ENCODE peak calls at places on chromosomes 13 and 19, in seven cellular contexts. G is upper lobe of left lung, A is suprapubic skin, F is transverse colon, H is breast epithelium, T is HL-60, M is endothelial cell of umbilical vein. J is an unnamed sample. For H3K27me3, the result is how much of the 10 kb centered on the place peaks cover.

GRCh38 chr19:43470288-43470687 is 4.9 kb upstream of the LYPD3 start:
- DNase-seq in H (no peak), G (no peak), T (no peak), F (no peak), M (no peak), A (no peak), J (no peak)

GRCh38 chr19:33177417-33177976 is 16.6 kb upstream of the LRP3 start:
- DNase-seq in H (no peak), G (no peak), M (no peak), T (no peak), F (no peak), A (peak), J (no peak)

GRCh38 chr13:68708336-68708908 is 1399.2 kb upstream of the ATXN8OS start:
- DNase-seq in G (peak), A (no peak), M (no peak), F (no peak), T (no peak), H (no peak), J (no peak)

GRCh38 chr19:30225615-30226463 is 146.3 kb upstream of the ZNF536 start:
- DNase-seq in T (no peak), G (peak), H (no peak), A (no peak), M (no peak), F (no peak), J (no peak)

GRCh38 chr13:104553156-104553555 is 1486.9 kb upstream of the SLC10A2 start:
- DNase-seq in G (no peak), F (no peak), M (peak), T (no peak), A (no peak), H (no peak), J (no peak)

GRCh38 chr13:44088911-44089851 is 209.5 kb downstream of the LACC1 start:
- DNase-seq in M (no peak), G (no peak), H (no peak), F (no peak), A (no peak), T (no peak), J (no peak)

GRCh38 chr13:40490086-40490723 is 176.2 kb downstream of the FOXO1 start:
- DNase-seq in F (peak), H (no peak), G (no peak), T (no peak), M (no peak), A (no peak), J (no peak)

GRCh38 chr19:5718579-5719273 is 1.2 kb downstream of the LONP1 start:
- DNase-seq in F (no peak), M (peak), T (peak), A (no peak), G (no peak), H (no peak), J (no peak)

GRCh38 chr13:98868932-98869331 is 108.9 kb downstream of the DOCK9 start:
- DNase-seq in T (no peak), M (no peak), A (no peak), H (no peak), G (no peak), F (no peak), J (no peak)

GRCh38 chr19:29172302-29172701 is 40.6 kb downstream of the UQCRFS1 start:
- DNase-seq in T (peak), H (no peak), A (no peak), M (no peak), F (no peak), G (no peak), J (no peak)

GRCh38 chr13:39051157-39051556 is 12.9 kb downstream of the NHLRC3 start:
- DNase-seq in F (no peak), T (no peak), H (no peak), A (no peak), M (peak), G (no peak), J (no peak)

GRCh38 chr13:29847501-29847983 is 2.9 kb downstream of the UBL3 start:
- DNase-seq in H (no peak), F (peak), A (no peak), G (no peak), T (no peak), M (peak), J (no peak)

GRCh38 chr13:111912453-111912866 is 154.5 kb upstream of the SOX1 start:
- DNase-seq in M (no peak), G (no peak), T (no peak), A (peak), H (peak), F (no peak), J (peak)

GRCh38 chr13:51266642-51267041 is 44.4 kb downstream of the FAM124A start:
- DNase-seq in A (no peak), M (no peak), G (no peak), T (no peak), H (no peak), F (no peak), J (no peak)

GRCh38 chr19:661427-662196 is 1.4 kb downstream of the RNF126 start:
- DNase-seq in F (peak), T (no peak), M (no peak), G (no peak), H (no peak), A (no peak), J (peak)

GRCh38 chr19:31334849-31335624 is 14.2 kb downstream of the TSHZ3 start:
- DNase-seq in G (no peak), H (no peak), T (no peak), F (no peak), A (no peak), M (no peak), J (no peak)

GRCh38 chr13:37446503-37446902 is 152.1 kb downstream of the POSTN start:
- DNase-seq in G (no peak), F (no peak), H (no peak), A (peak), T (no peak), M (no peak), J (no peak)

GRCh38 chr19:15589760-15590451 is 25.1 kb upstream of the CYP4F8 start:
- DNase-seq in G (no peak), M (no peak), H (no peak), F (no peak), A (no peak), T (no peak), J (no peak)

GRCh38 chr19:16073988-16074387 is 2.3 kb upstream of the TPM4 start:
- DNase-seq in T (no peak), H (peak), G (no peak), A (peak), M (peak), F (no peak), J (no peak)

GRCh38 chr13:73940098-73940497 is 194.1 kb downstream of the KLF12 start:
- DNase-seq in T (no peak), A (no peak), G (no peak), F (no peak), H (no peak), M (no peak), J (no peak)

GRCh38 chr19:28003543-28003942 is 1209.4 kb downstream of the UQCRFS1 start:
- DNase-seq in M (no peak), H (no peak), A (no peak), T (no peak), G (no peak), F (no peak), J (no peak)

GRCh38 chr19:39915101-39915847 is 19.2 kb downstream of the FCGBP start:
- DNase-seq in H (no peak), T (no peak), G (peak), A (no peak), F (no peak), M (no peak), J (peak)

GRCh38 chr13:33134213-33134612 is 118.0 kb downstream of the KL start:
- DNase-seq in M (no peak), F (no peak), H (no peak), A (no peak), G (no peak), T (no peak), J (no peak)

GRCh38 chr13:42364613-42365000 is 92.7 kb downstream of the AKAP11 start:
- DNase-seq in G (no peak), M (peak), H (no peak), F (no peak), T (no peak), A (no peak), J (no peak)

GRCh38 chr13:101416181-101417042 is at the start of gene NALCN:
- DNase-seq in F (no peak), M (peak), G (peak), A (peak), H (no peak), T (no peak), J (no peak)

GRCh38 chr13:73676550-73677040 is 457.6 kb downstream of the KLF12 start:
- DNase-seq in A (no peak), G (no peak), M (no peak), F (no peak), T (no peak), H (no peak), J (no peak)

GRCh38 chr13:28574617-28575142 is 79.8 kb upstream of the FLT1 start:
- DNase-seq in G (no peak), T (peak), H (no peak), F (peak), M (peak), A (no peak), J (no peak)

GRCh38 chr19:34838248-34838647 is 65.2 kb upstream of the ZNF599 start:
- DNase-seq in H (no peak), T (no peak), A (no peak), M (peak), G (no peak), F (no peak), J (no peak)

GRCh38 chr19:46579286-46579944 is 21.7 kb upstream of the CALM3 start:
- DNase-seq in H (no peak), M (no peak), A (no peak), F (no peak), G (no peak), T (no peak), J (no peak)

GRCh38 chr13:101309014-101309619 is 107.2 kb downstream of the NALCN start:
- DNase-seq in M (no peak), T (no peak), A (no peak), H (no peak), G (no peak), F (no peak), J (no peak)

GRCh38 chr19:46772170-46773017 is 16.0 kb downstream of the SLC1A5 start:
- DNase-seq in M (no peak), T (no peak), F (no peak), G (no peak), H (no peak), A (no peak), J (no peak)

GRCh38 chr13:51619614-51620013 is 35.4 kb downstream of the WDFY2 start:
- DNase-seq in H (no peak), F (no peak), A (no peak), G (no peak), M (no peak), T (no peak), J (no peak)

GRCh38 chr13:27556109-27556508 is 64.2 kb downstream of the LNX2 start:
- DNase-seq in G (no peak), A (no peak), F (no peak), M (peak), H (no peak), T (no peak), J (no peak)

GRCh38 chr19:13476071-13476470 is 30.2 kb downstream of the CACNA1A start:
- DNase-seq in G (no peak), T (no peak), A (no peak), F (no peak), H (no peak), M (no peak), J (no peak)

GRCh38 chr13:51776179-51776578 is 27.8 kb downstream of the DHRS12 start:
- DNase-seq in A (no peak), H (no peak), G (no peak), M (no peak), T (no peak), F (no peak), J (no peak)

GRCh38 chr19:32041681-32042292 is 303.6 kb upstream of the ZNF507 start:
- DNase-seq in F (peak), A (no peak), H (no peak), G (peak), M (no peak), T (peak), J (no peak)

GRCh38 chr19:34818270-34818669 is 45.3 kb upstream of the ZNF599 start:
- DNase-seq in A (no peak), F (no peak), G (no peak), M (no peak), H (no peak), T (no peak), J (no peak)

GRCh38 chr19:56837492-56837891 is 3.0 kb downstream of the PEG3 start:
- DNase-seq in F (peak), H (peak), G (peak), T (peak), A (peak), M (no peak), J (peak)

DNA sequence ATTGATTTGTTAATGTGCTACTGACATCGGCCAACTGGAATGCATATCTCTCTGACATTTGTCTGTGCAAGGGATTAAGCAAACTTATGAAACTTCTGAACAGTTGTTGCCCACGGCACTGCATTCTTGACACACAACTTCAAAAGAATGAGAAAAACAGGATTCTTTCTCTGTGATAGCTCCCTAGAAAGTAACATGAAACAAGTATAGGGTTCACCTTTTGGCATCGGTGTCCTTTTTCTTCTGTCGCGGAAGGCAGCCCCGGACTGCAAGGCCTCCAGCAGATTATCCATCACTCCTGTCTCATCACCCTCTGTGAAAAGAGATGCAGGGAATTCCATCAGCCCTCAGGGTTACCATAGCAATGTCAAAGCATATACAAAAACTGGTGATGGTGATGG is 389.2 kb downstream of the DIAPH3 start:
- DNase-seq in G (no peak), M (no peak), H (peak), F (no peak), T (no peak), A (no peak), J (no peak)
- TF ChIP-seq POLR2AphosphoS5 in G (no peak), M (no peak), H (no peak), F (no peak), T (no peak), A (no peak), J (no peak)

GRCh38 chr13:97221491-97221890 is 642 bp upstream of the MBNL2 start:
- DNase-seq in T (no peak), G (no peak), A (no peak), F (no peak), H (no peak), M (no peak), J (no peak)
- H3K27me3 ChIP-seq in T (under half), G (under half), A (under half), F (under half), H (under half), M (under half), J (under half)

DNA sequence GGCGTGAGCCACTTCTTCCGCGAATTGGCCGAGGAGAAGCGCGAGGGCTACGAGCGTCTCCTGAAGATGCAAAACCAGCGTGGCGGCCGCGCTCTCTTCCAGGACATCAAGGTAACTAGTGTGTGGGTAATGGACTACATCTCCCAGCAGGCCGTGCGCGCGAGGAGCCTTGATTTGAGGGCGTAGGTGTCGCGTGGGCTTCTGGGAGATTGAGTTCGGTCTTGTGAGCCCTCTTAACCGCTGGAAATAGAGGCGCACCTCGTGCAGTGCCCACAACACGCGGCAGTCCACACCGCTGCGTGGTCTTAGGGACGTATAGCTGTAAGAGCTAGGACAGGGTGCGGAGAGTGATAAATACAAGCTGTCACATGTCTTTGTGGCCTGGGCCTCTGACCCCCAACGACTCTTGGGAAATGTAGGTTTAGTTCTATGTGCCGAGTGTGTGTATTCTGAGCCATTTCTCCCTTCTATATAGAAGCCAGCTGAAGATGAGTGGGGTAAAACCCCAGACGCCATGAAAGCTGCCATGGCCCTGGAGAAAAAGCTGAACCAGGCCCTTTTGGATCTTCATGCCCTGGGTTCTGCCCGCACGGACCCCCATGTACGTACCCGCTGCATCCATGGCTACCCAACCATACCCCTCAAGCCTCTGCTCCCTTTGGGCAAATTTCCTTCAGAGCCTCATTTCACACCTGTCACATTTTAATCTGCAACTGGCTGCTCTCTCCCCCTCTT is 864 bp downstream of the FTL start:
- DNase-seq in F (peak), T (peak), H (peak), G (peak), M (peak), A (peak), J (peak)
- TF ChIP-seq POLR2AphosphoS5 in F (peak), T (peak), H (peak), G (peak), M (no peak), A (no peak), J (peak)

GRCh38 chr19:6793411-6793810 is 20.9 kb downstream of the VAV1 start:
- DNase-seq in T (no peak), G (no peak), M (no peak), F (no peak), H (no peak), A (no peak), J (no peak)
- H3K27me3 ChIP-seq in T (under half), G (under half), M (under half), F (under half), H (under half), A (under half), J (under half)

GRCh38 chr19:3615524-3616135 is 9.0 kb upstream of the TBXA2R start:
- DNase-seq in M (no peak), F (no peak), A (no peak), H (no peak), T (no peak), G (no peak), J (no peak)

GRCh38 chr19:3612330-3612729 is 5.7 kb upstream of the TBXA2R start:
- DNase-seq in G (peak), H (no peak), T (no peak), F (no peak), A (no peak), M (no peak), J (no peak)

GRCh38 chr19:3614858-3615505 is 8.3 kb upstream of the TBXA2R start:
- DNase-seq in F (no peak), M (no peak), A (no peak), H (no peak), T (no peak), G (no peak), J (no peak)

GRCh38 chr19:3612901-3613741 is 6.4 kb upstream of the TBXA2R start:
- DNase-seq in H (no peak), G (peak), M (no peak), T (no peak), A (no peak), F (no peak), J (peak)

DNA sequence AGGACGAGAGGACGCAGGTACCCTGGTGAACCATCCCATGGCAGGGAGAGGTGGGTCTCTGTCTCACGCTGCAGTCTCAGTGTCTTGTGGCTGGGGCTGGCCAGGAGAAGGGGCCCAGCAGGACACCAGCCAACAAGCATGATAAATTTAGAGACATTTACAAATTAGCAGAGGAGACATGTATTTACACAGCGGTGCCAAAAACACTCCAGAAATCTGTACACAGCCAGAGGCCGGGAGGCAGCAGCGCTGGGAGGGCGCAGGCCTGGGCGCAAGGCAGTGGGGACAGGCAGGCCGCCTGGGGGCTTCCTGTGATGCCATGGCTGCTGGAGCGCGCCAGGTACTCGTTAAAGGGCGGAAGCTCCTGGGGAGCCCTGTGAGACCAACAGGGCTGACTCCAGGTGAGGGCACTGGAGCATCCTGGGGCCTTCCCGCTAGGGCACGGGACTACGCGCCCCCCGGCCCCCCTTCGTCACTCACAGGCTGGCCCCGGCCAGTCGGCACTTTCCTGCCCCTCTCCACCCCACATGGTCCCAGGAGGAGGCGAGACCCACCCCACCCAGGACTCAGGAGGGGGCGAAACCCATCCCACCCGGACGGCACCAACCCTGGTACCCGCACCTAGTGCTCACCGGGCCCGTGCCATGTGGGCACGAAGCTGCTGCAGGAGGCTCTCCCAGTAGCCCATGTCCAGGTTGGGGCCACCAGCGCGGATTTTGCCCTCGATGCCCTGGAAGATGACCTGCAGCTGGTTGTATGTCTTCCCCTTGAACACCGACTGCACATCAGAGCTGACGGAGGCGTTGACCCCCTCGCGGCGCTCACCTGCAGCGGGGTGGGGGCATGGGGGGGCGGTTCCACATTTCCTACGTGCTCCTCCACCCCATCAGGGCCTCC is 7.3 kb upstream of the TBXA2R start:
- DNase-seq in T (no peak), H (no peak), F (no peak), A (no peak), M (no peak), G (peak), J (peak)
- TF ChIP-seq POLR2AphosphoS5 in T (no peak), H (no peak), F (no peak), A (no peak), M (no peak), G (no peak), J (no peak)

DNA sequence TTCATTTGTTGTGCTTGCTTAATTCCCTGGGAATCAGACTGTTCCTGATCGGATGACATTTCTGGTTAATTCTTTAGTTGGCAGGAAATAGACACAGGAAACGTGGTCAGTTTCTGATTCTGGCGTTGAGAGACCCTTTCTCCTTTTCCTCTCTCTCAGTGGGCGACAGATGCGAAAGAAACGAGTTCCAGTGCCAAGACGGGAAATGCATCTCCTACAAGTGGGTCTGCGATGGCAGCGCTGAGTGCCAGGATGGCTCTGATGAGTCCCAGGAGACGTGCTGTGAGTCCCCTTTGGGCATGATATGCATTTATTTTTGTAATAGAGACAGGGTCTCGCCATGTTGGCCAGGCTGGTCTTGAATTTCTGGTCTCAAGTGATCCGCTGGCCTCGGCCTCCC is 10.8 kb downstream of the LDLR start:
- DNase-seq in M (peak), G (no peak), T (no peak), H (no peak), F (no peak), A (no peak), J (no peak)
- H3K27me3 ChIP-seq in M (under half), G (under half), T (under half), H (under half), F (under half), A (under half), J (under half)

J was measured in spleen.